ENCODE peak calls at places on chromosome 14, in seven cellular contexts. F is gastrocnemius medialis, Z is transverse colon, H is BE2C, Y is Caco-2, V is stomach, U is neural progenitor cell. D is an unnamed sample.

GRCh38 chr14:101593411-101594181 is 32.3 kb downstream of the DIO3 start:
- DNase-seq in Z (no peak), H (no peak), U (no peak), V (no peak), F (no peak), Y (no peak), D (no peak)

GRCh38 chr14:21476526-21476924 is 234 bp downstream of the RAB2B start:
- DNase-seq in Z (peak; percentile 94), U (peak; percentile 85), Y (no peak), F (peak; percentile 82), V (peak; percentile 93), H (no peak), D (no peak)

GRCh38 chr14:106530423-106531107 is 1004.2 kb downstream of the TMEM121 start:
- DNase-seq in V (no peak), H (peak; percentile 36), Z (peak; percentile 46), F (no peak), U (no peak), Y (peak; percentile 5), D (peak; percentile 10)

GRCh38 chr14:89227490-89227834 is 189.6 kb downstream of the FOXN3 start:
- DNase-seq in Z (no peak), H (no peak), F (no peak), V (no peak), Y (no peak), U (no peak), D (no peak)

GRCh38 chr14:51444381-51445000 is 204.4 kb downstream of the TMX1 start:
- DNase-seq in Y (no peak), Z (no peak), V (no peak), F (no peak), U (no peak), H (no peak), D (no peak)

GRCh38 chr14:100544506-100545141 is 42.6 kb downstream of the BEGAIN start:
- DNase-seq in Z (peak; percentile 48), V (no peak), F (no peak), H (no peak), Y (no peak), U (no peak), D (no peak)

GRCh38 chr14:100476012-100476822 is 111.0 kb downstream of the BEGAIN start:
- DNase-seq in V (peak; percentile 42), F (peak; percentile 57), Z (peak; percentile 42), H (no peak), Y (no peak), U (no peak), D (no peak)

GRCh38 chr14:20751963-20752562 is 6.4 kb downstream of the EDDM3A start:
- DNase-seq in H (no peak), V (no peak), Y (no peak), F (no peak), U (no peak), Z (no peak), D (no peak)

GRCh38 chr14:94342334-94342934 is 19.3 kb upstream of the SERPINA6 start:
- DNase-seq in F (peak; percentile 66), H (no peak), Y (no peak), V (peak; percentile 91), Z (peak; percentile 92), U (no peak), D (no peak)

GRCh38 chr14:88040141-88040540 is 35.2 kb downstream of the GPR65 start:
- DNase-seq in H (no peak), Y (no peak), U (no peak), F (no peak), V (no peak), Z (no peak), D (no peak)

GRCh38 chr14:79842270-79842669 is 369.0 kb downstream of the DIO2 start:
- DNase-seq in Y (no peak), Z (no peak), U (no peak), F (peak; percentile 59), V (no peak), H (peak; percentile 48), D (no peak)

GRCh38 chr14:103130965-103131364 is 7.7 kb downstream of the TNFAIP2 start:
- DNase-seq in H (no peak), Z (no peak), Y (no peak), U (no peak), F (no peak), V (no peak), D (no peak)

GRCh38 chr14:51862839-51863235 is 2.4 kb downstream of the GNG2 start:
- DNase-seq in U (no peak), Y (no peak), Z (no peak), F (no peak), V (no peak), H (no peak), D (no peak)

GRCh38 chr14:96103075-96103474 is 63.9 kb downstream of the C14orf132 start:
- DNase-seq in U (no peak), Y (no peak), V (no peak), H (no peak), Z (no peak), F (no peak), D (no peak)

GRCh38 chr14:92253381-92253894 is 69.5 kb upstream of the SLC24A4 start:
- DNase-seq in F (no peak), Y (no peak), U (peak; percentile 45), Z (no peak), H (no peak), V (no peak), D (peak; percentile 76)

GRCh38 chr14:103127356-103127755 is 4.1 kb downstream of the TNFAIP2 start:
- DNase-seq in V (no peak), U (no peak), Z (no peak), H (no peak), Y (no peak), F (no peak), D (no peak)

GRCh38 chr14:64746298-64747250 is 42.4 kb downstream of the PLEKHG3 start:
- DNase-seq in F (no peak), V (no peak), H (no peak), U (no peak), Z (no peak), Y (no peak), D (no peak)

GRCh38 chr14:67963960-67964359 is 144.4 kb downstream of the RAD51B start:
- DNase-seq in V (no peak), Z (no peak), F (no peak), U (no peak), Y (no peak), H (no peak), D (no peak)

GRCh38 chr14:32934891-32935633 is 3.6 kb upstream of the NPAS3 start:
- DNase-seq in H (no peak), Y (no peak), Z (no peak), U (peak; percentile 57), F (no peak), V (no peak), D (peak; percentile 14)
- H3K4me3 ChIP-seq in H (no peak overlapping the region), Y (no peak overlapping the region), Z (peak overlapping the region; percentile 41), U (peak overlapping the region; percentile 63), F (peak overlapping the region; percentile 43), V (peak overlapping the region; percentile 51), D (peak overlapping the region; percentile 46)

GRCh38 chr14:22885975-22886374 is 3.0 kb downstream of the REM2 start:
- DNase-seq in Y (no peak), F (no peak), H (no peak), Z (no peak), U (no peak), V (no peak), D (no peak)

GRCh38 chr14:22884721-22885523 is 1.9 kb downstream of the REM2 start:
- DNase-seq in Z (no peak), U (no peak), H (no peak), F (no peak), V (no peak), Y (no peak), D (no peak)

GRCh38 chr14:22887260-22887989 is 4.4 kb downstream of the REM2 start:
- DNase-seq in V (peak; percentile 78), U (peak; percentile 89), F (no peak), Y (peak; percentile 76), Z (peak; percentile 78), H (no peak), D (no peak)

GRCh38 chr14:22887990-22888378 is 5.0 kb downstream of the REM2 start:
- DNase-seq in F (no peak), H (no peak), V (no peak), Y (no peak), U (no peak), Z (peak; percentile 62), D (no peak)

DNA sequence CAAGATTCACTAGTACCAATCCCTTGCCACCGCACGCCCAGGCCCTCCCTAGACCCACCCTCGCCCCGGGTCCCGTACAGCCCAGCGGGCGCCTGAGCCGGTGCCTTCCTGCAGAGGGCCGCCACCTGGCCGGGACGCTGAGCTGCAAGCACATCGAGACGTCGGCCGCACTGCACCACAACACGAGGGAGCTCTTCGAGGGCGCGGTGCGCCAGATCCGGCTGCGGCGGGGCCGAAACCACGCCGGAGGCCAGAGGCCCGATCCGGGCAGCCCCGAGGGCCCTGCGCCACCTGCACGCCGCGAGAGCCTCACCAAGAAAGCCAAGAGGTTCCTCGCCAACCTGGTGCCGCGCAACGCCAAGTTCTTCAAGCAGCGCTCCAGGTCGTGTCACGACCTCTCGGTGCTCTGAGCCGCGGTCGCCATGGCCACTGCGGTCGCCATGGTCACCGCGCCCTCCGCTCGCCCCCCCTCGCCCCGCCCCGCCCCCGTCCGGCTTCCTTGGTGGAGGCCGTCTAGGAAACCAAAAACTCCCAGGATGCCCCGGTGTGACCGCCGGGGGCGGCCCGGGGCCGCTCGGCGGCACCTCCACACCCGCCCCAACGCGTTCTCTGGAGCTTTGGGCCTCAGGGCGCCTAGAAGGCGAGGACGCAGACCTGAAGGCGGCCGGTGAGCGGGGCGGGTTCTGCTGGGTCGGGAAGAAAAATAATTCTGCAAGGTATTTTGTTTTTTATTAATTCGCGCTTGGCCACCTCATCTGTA is 3.7 kb downstream of the REM2 start:
- DNase-seq in Z (peak; percentile 87), V (peak; percentile 85), Y (peak; percentile 73), H (peak; percentile 64), U (peak; percentile 89), F (no peak), D (no peak)
- TF ChIP-seq CTCF in Z (peak; percentile 15), V (no peak), Y (no peak), H (peak; percentile 7), U (peak; percentile 27), F (no peak), D (no peak)

GRCh38 chr14:73364559-73364958 is 93.8 kb downstream of the NUMB start:
- DNase-seq in Y (no peak), H (no peak), U (no peak), F (no peak), Z (no peak), V (no peak), D (no peak)
- H3K9me3 ChIP-seq in Y (no peaks in the 10 kb centered on the region), H (no peaks in the 10 kb centered on the region), U (no peaks in the 10 kb centered on the region), F (no peaks in the 10 kb centered on the region), Z (no peaks in the 10 kb centered on the region), V (no peaks in the 10 kb centered on the region), D (no peaks in the 10 kb centered on the region)

GRCh38 chr14:81313775-81314429 is 86.2 kb downstream of the STON2 start:
- DNase-seq in H (no peak), F (no peak), Y (no peak), U (no peak), Z (no peak), V (no peak), D (no peak)
- H3K4me3 ChIP-seq in H (no peak overlapping the region), F (no peak overlapping the region), Y (no peak overlapping the region), U (no peak overlapping the region), Z (no peak overlapping the region), V (no peak overlapping the region), D (no peak overlapping the region)

D was measured in WERI-Rb-1.